ENCODE peak calls at places on chromosomes 11 and 22, in ten cellular contexts. R is left ventricle myocardium inferior; J is HL-60; H is activated T-cell treated with anti-CD3 and anti-CD28 coated beads for 48 hours; P is HT1080; S is GM03348; I is H9; Z is activated CD4-positive, alpha-beta T cell treated with anti-CD3 and anti-CD28 coated beads, Interleukin-2, amount 50 U/mL, for 24 hours; W is NB4; U is activated CD4-positive, CD25-positive, alpha-beta regulatory T cell treated with anti-CD3 and anti-CD28 coated beads, Interleukin-2, amount 50 U/mL, for 72 hours. C is an unnamed sample.

GRCh38 chr11:131609317-131609716 is 238.9 kb downstream of the NTM start:
- DNase-seq in W (no peak), U (no peak), Z (no peak), R (no peak), P (peak), J (no peak), S (peak), H (no peak), I (no peak), C (no peak)

GRCh38 chr11:42974510-42974909 is 337.3 kb upstream of the API5 start:
- DNase-seq in U (no peak), I (peak), S (no peak), Z (no peak), W (peak), P (no peak), J (no peak), R (no peak), H (no peak), C (no peak)

GRCh38 chr22:43895986-43896645 is 4.3 kb upstream of the PNPLA5 start:
- DNase-seq in H (no peak), U (no peak), W (no peak), R (no peak), S (no peak), P (no peak), J (no peak), I (peak), Z (no peak), C (no peak)

GRCh38 chr11:69492201-69492991 is 10.9 kb downstream of the LINC01488 start:
- DNase-seq in J (no peak), U (no peak), P (no peak), W (no peak), I (no peak), H (no peak), S (no peak), R (peak), Z (no peak), C (no peak)

GRCh38 chr22:25057013-25057881 is 104.7 kb downstream of the KIAA1671 start:
- DNase-seq in I (peak), P (peak), R (peak), J (peak), W (peak), Z (peak), U (peak), H (peak), S (peak), C (no peak)

GRCh38 chr11:3121931-3122774 is 43.0 kb downstream of the OSBPL5 start:
- DNase-seq in H (no peak), Z (no peak), W (no peak), U (no peak), S (no peak), I (peak), P (no peak), R (peak), J (no peak), C (peak)

GRCh38 chr11:23653071-23653675 is 792.9 kb upstream of the CCDC179 start:
- DNase-seq in I (no peak), W (no peak), J (no peak), H (no peak), R (no peak), Z (no peak), S (no peak), P (no peak), U (no peak), C (no peak)

GRCh38 chr11:103907548-103908455 is 128.6 kb upstream of the DDI1 start:
- DNase-seq in R (no peak), P (peak), J (no peak), I (no peak), H (no peak), W (no peak), U (no peak), Z (no peak), S (peak), C (no peak)

GRCh38 chr11:62974848-62975522 is 9.8 kb downstream of the SLC22A6 start:
- DNase-seq in I (peak), U (no peak), H (peak), P (peak), S (no peak), J (peak), R (peak), Z (no peak), W (peak), C (no peak)

GRCh38 chr22:19718255-19719054 is 4.2 kb downstream of the SEPTIN5 start:
- DNase-seq in H (no peak), W (peak), J (no peak), R (no peak), I (no peak), S (no peak), Z (no peak), P (no peak), U (no peak), C (no peak)

GRCh38 chr11:19660076-19660475 is 52.6 kb upstream of the NAV2 start:
- DNase-seq in H (no peak), U (no peak), P (peak), I (no peak), Z (peak), R (no peak), S (no peak), J (no peak), W (peak), C (no peak)

GRCh38 chr11:27241316-27242122 is 121.5 kb downstream of the CCDC34 start:
- DNase-seq in S (peak), Z (no peak), H (no peak), U (no peak), J (no peak), I (no peak), P (peak), W (no peak), R (no peak), C (no peak)

GRCh38 chr11:43579171-43579918 is 101.2 kb upstream of the HSD17B12 start:
- DNase-seq in J (peak), U (no peak), S (peak), P (peak), W (peak), I (peak), H (peak), Z (no peak), R (no peak), C (no peak)

GRCh38 chr22:43957871-43958270 is 2.6 kb downstream of the SAMM50 start:
- DNase-seq in U (no peak), S (no peak), I (no peak), H (no peak), P (no peak), W (no peak), J (no peak), R (no peak), Z (no peak), C (no peak)

GRCh38 chr11:61978703-61979661 is 11.5 kb upstream of the FTH1 start:
- DNase-seq in H (no peak), W (no peak), U (no peak), Z (no peak), S (peak), J (no peak), P (peak), R (no peak), I (no peak), C (no peak)

GRCh38 chr11:2482199-2482598 is 37.4 kb downstream of the KCNQ1 start:
- DNase-seq in H (no peak), U (no peak), P (no peak), Z (no peak), I (no peak), S (no peak), R (no peak), W (no peak), J (no peak), C (no peak)

GRCh38 chr22:40449676-40450035 is 79.3 kb downstream of the SGSM3 start:
- DNase-seq in Z (no peak), P (no peak), J (no peak), R (no peak), W (no peak), U (no peak), I (no peak), S (peak), H (no peak), C (no peak)

GRCh38 chr11:116840224-116840745 is 2.9 kb upstream of the APOA1 start:
- DNase-seq in P (no peak), W (peak), Z (no peak), I (peak), S (peak), R (no peak), J (peak), U (no peak), H (no peak), C (no peak)

GRCh38 chr11:116062526-116063171 is 558.4 kb upstream of the CADM1 start:
- DNase-seq in Z (no peak), U (no peak), H (no peak), I (no peak), W (no peak), J (no peak), R (no peak), S (no peak), P (peak), C (no peak)

GRCh38 chr22:21990449-21991308 is 8.1 kb upstream of the TOP3B start:
- DNase-seq in W (no peak), J (no peak), P (no peak), H (no peak), S (no peak), I (no peak), Z (no peak), R (no peak), U (no peak), C (no peak)

GRCh38 chr22:38069372-38070249 is 12.4 kb downstream of the PICK1 start:
- DNase-seq in I (no peak), S (peak), H (no peak), P (no peak), U (no peak), W (peak), J (no peak), Z (no peak), R (peak), C (no peak)

GRCh38 chr11:2085251-2086066 is 53.7 kb downstream of the IGF2 start:
- DNase-seq in H (no peak), R (no peak), W (no peak), J (no peak), I (no peak), S (peak), Z (no peak), U (peak), P (no peak), C (no peak)

GRCh38 chr11:44950625-44951472 is at the start of gene TP53I11:
- DNase-seq in P (no peak), Z (peak), I (no peak), W (peak), U (peak), H (peak), R (peak), J (peak), S (peak), C (no peak)

GRCh38 chr11:68019486-68019885 is 9.4 kb downstream of the ALDH3B1 start:
- DNase-seq in P (no peak), H (no peak), R (no peak), U (no peak), J (no peak), I (no peak), W (no peak), S (no peak), Z (no peak), C (no peak)

GRCh38 chr22:27185099-27185709 is 527.8 kb downstream of the MIAT start:
- DNase-seq in U (no peak), S (no peak), Z (no peak), H (no peak), I (no peak), J (no peak), P (no peak), R (no peak), W (no peak), C (no peak)

GRCh38 chr11:36362902-36363301 is 66.8 kb downstream of the PRR5L start:
- DNase-seq in S (peak), U (no peak), R (no peak), J (no peak), Z (no peak), I (no peak), W (no peak), H (no peak), P (peak), C (no peak)

GRCh38 chr11:65471410-65471762 is 27.5 kb upstream of the MALAT1 start:
- DNase-seq in W (peak), H (no peak), U (no peak), R (peak), I (peak), J (peak), Z (no peak), P (peak), S (peak), C (peak)

GRCh38 chr11:101100601-101101000 is 29.0 kb downstream of the PGR start:
- DNase-seq in W (no peak), R (no peak), S (no peak), I (no peak), Z (no peak), U (no peak), J (no peak), H (no peak), P (no peak), C (no peak)

GRCh38 chr11:94171693-94172440 is 43.2 kb downstream of the PANX1 start:
- DNase-seq in U (no peak), J (peak), S (peak), H (peak), I (peak), W (peak), P (peak), Z (no peak), R (no peak), C (no peak)

C was measured in CD14-positive monocyte.